ENCODE peak calls at places on chromosomes 3 and 15, in five cellular contexts. C is AG08396; H is NCI-H446 treated with DMSO at 0.1 percent for 48 hours; U is HFFc6; L is NK-92 treated with Interleukin-12 subunit alpha and Interleukin-12 subunit beta, amount 100 ng/mL, for 24 hours. F is an unnamed sample.
A peak's percentile ranks its signal among the peaks of the same experiment; 100 is the strongest.

GRCh38 chr3:13235079-13235478 is 161.8 kb upstream of the IQSEC1 start:
- DNase-seq in C (no peak), H (no peak), U (no peak), L (no peak), F (no peak)

GRCh38 chr3:29140706-29141105 is 140.2 kb upstream of the RBMS3 start:
- DNase-seq in C (peak; percentile 15), H (no peak), U (no peak), L (no peak), F (peak; percentile 16)

GRCh38 chr15:70643783-70644125 is 119.6 kb downstream of the UACA start:
- DNase-seq in C (peak; percentile 32), H (no peak), U (peak; percentile 40), L (no peak), F (peak; percentile 35)

GRCh38 chr3:109005443-109005842 is 51.8 kb upstream of the GUCA1C start:
- DNase-seq in C (no peak), H (no peak), U (no peak), L (no peak), F (no peak)

GRCh38 chr15:70035051-70035718 is 62.5 kb downstream of the TLE3 start:
- DNase-seq in C (no peak), H (no peak), U (no peak), L (no peak), F (no peak)

GRCh38 chr3:127006781-127007436 is 24.0 kb downstream of the PLXNA1 start:
- DNase-seq in C (no peak), H (no peak), U (no peak), L (no peak), F (no peak)

GRCh38 chr3:67202053-67202452 is 203.9 kb downstream of the KBTBD8 start:
- DNase-seq in C (no peak), H (no peak), U (no peak), L (no peak), F (no peak)

GRCh38 chr3:72579191-72579580 is 269.1 kb downstream of the SHQ1 start:
- DNase-seq in C (no peak), H (no peak), U (no peak), L (no peak), F (no peak)

GRCh38 chr3:66494964-66495581 is 5.7 kb downstream of the LRIG1 start:
- DNase-seq in C (no peak), H (no peak), U (no peak), L (no peak), F (no peak)

GRCh38 chr3:56819016-56819809 is 17.5 kb upstream of the ARHGEF3 start:
- DNase-seq in C (no peak), H (no peak), U (no peak), L (no peak), F (no peak)

F was measured in GM03348.